ENCODE peak calls at places on chromosome 7, in five cellular contexts. X, C, O, Q and U are unnamed samples.

GRCh38 chr7:29987821-29988317 is 1.7 kb downstream of the SCRN1 start:
- DNase-seq in X (no peak), C (peak; percentile 81), O (no peak), Q (no peak), U (peak; percentile 79)

GRCh38 chr7:156147771-156148504 is 335.7 kb upstream of the SHH start:
- DNase-seq in X (no peak), C (no peak), O (no peak), Q (no peak), U (no peak)

GRCh38 chr7:155787171-155787851 is 25.0 kb downstream of the SHH start:
- DNase-seq in X (no peak), C (no peak), O (no peak), Q (no peak), U (no peak)

GRCh38 chr7:25852995-25853713 is 298.8 kb upstream of the NFE2L3 start:
- DNase-seq in X (no peak), C (no peak), O (no peak), Q (no peak), U (no peak)

GRCh38 chr7:41886257-41886905 is 183.5 kb upstream of the INHBA start:
- DNase-seq in X (peak; percentile 47), C (no peak), O (peak; percentile 20), Q (no peak), U (no peak)

GRCh38 chr7:119935418-119936025 is 337.5 kb upstream of the KCND2 start:
- DNase-seq in X (no peak), C (peak; percentile 18), O (no peak), Q (no peak), U (no peak)

GRCh38 chr7:14761506-14762296 is 140.8 kb downstream of the DGKB start:
- DNase-seq in X (peak; percentile 35), C (no peak), O (peak; percentile 78), Q (peak; percentile 38), U (peak; percentile 10)

GRCh38 chr7:110839866-110840265 is 251.1 kb upstream of the LRRN3 start:
- DNase-seq in X (no peak), C (no peak), O (peak; percentile 27), Q (peak; percentile 15), U (no peak)

GRCh38 chr7:31410265-31410664 is 69.7 kb upstream of the NEUROD6 start:
- DNase-seq in X (no peak), C (no peak), O (no peak), Q (no peak), U (no peak)

GRCh38 chr7:95867309-95867708 is 95.0 kb downstream of the DYNC1I1 start:
- DNase-seq in X (no peak), C (no peak), O (no peak), Q (no peak), U (no peak)

GRCh38 chr7:90236890-90237289 is 8.1 kb upstream of the CFAP69 start:
- DNase-seq in X (no peak), C (no peak), O (no peak), Q (no peak), U (no peak)

GRCh38 chr7:100371561-100372171 is 1.6 kb upstream of the PILRA start:
- DNase-seq in X (no peak), C (no peak), O (no peak), Q (no peak), U (no peak)

GRCh38 chr7:101308245-101309085 is 13.1 kb downstream of the IFT22 start:
- DNase-seq in X (peak; percentile 85), C (no peak), O (no peak), Q (peak; percentile 85), U (no peak)

GRCh38 chr7:141551080-141551772 is at the start of gene AGK:
- DNase-seq in X (peak; percentile 69), C (no peak), O (peak; percentile 78), Q (peak; percentile 71), U (no peak)

GRCh38 chr7:107945332-107945731 is 54.3 kb downstream of the DLD start:
- DNase-seq in X (no peak), C (no peak), O (no peak), Q (no peak), U (no peak)

GRCh38 chr7:139734395-139734794 is 43.4 kb downstream of the HIPK2 start:
- DNase-seq in X (peak; percentile 7), C (peak; percentile 41), O (peak; percentile 47), Q (no peak), U (peak; percentile 65)

GRCh38 chr7:55043691-55044090 is 24.9 kb downstream of the EGFR start:
- DNase-seq in X (no peak), C (no peak), O (no peak), Q (peak; percentile 73), U (no peak)

GRCh38 chr7:15686209-15686956 is at the start of gene MEOX2:
- DNase-seq in X (peak; percentile 44), C (no peak), O (peak; percentile 91), Q (peak; percentile 45), U (no peak)

GRCh38 chr7:151123485-151124204 is 37.4 kb downstream of the AGAP3 start:
- DNase-seq in X (peak; percentile 88), C (peak; percentile 78), O (peak; percentile 83), Q (peak; percentile 93), U (peak; percentile 31)
- H3K36me3 ChIP-seq in X (peaks cover 8% of the 10 kb centered on the region), C (no peaks in the 10 kb centered on the region), O (peaks cover 39% of the 10 kb centered on the region), Q (peaks cover 54% of the 10 kb centered on the region), U (peaks cover 6% of the 10 kb centered on the region)

GRCh38 chr7:116293633-116294032 is 83.3 kb downstream of the TES start:
- DNase-seq in X (no peak), C (no peak), O (no peak), Q (no peak), U (no peak)

GRCh38 chr7:116292381-116292780 is 82.0 kb downstream of the TES start:
- DNase-seq in X (no peak), C (no peak), O (no peak), Q (no peak), U (no peak)

GRCh38 chr7:116291937-116292336 is 81.6 kb downstream of the TES start:
- DNase-seq in X (no peak), C (no peak), O (no peak), Q (peak; percentile 33), U (no peak)

GRCh38 chr7:116293139-116293538 is 82.8 kb downstream of the TES start:
- DNase-seq in X (no peak), C (no peak), O (no peak), Q (no peak), U (no peak)

GRCh38 chr7:116290740-116291139 is 80.4 kb downstream of the TES start:
- DNase-seq in X (no peak), C (no peak), O (no peak), Q (no peak), U (no peak)
- TF ChIP-seq CTCF in X (no peak), C (peak; percentile 30), O (no peak), Q (no peak), U (no peak)

DNA sequence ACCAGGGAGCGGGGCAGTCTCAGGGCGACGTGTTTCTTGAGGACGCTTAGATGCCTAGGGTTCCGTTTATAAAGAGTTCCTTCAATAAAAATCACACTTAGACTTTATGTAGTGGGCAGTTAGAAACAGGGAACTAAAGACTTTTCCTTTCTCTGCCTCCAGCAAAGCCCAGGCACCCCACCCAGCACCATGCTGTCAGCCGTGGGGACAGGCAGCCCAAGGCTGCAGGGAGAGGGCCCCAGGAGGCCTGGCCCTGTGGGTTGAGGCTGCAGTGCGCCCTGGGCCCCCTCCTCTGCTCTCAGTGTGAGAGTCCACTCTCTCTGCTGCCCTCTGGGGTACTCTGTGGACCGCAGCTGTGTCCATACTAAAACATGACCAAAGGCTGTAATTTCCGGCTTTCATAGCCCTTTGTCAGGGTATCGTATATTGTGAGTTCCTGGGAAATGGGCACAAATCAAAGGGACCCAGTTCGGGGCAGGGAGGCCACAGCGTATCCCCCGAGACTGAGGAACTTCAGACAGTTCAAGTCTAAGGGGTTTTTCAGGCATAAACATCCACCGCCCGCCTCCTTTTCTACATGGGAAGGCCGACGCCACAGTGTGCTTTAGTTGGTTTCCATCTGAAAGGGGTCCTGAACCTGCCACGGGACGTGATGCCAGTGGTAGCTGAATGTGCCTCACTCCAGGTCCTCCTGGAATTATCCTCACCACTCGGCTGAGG is 59.7 kb downstream of the DNAJB6 start:
- DNase-seq in X (no peak), C (no peak), O (no peak), Q (no peak), U (no peak)
- H3K36me3 ChIP-seq in X (no peaks in the 10 kb centered on the region), C (peaks cover 2% of the 10 kb centered on the region), O (peaks cover 30% of the 10 kb centered on the region), Q (no peaks in the 10 kb centered on the region), U (no peaks in the 10 kb centered on the region)

GRCh38 chr7:85014936-85015335 is 171.9 kb downstream of the SEMA3D start:
- DNase-seq in X (no peak), C (no peak), O (no peak), Q (no peak), U (no peak)
- TF ChIP-seq CTCF in X (no peak), C (peak; percentile 18), O (no peak), Q (no peak), U (no peak)

GRCh38 chr7:44108768-44109750 is 4.9 kb downstream of the AEBP1 start:
- DNase-seq in X (no peak), C (no peak), O (no peak), Q (no peak), U (no peak)

GRCh38 chr7:44105832-44106231 is 1.7 kb downstream of the AEBP1 start:
- DNase-seq in X (no peak), C (no peak), O (no peak), Q (no peak), U (no peak)

GRCh38 chr7:44107961-44108767 is 4.0 kb downstream of the AEBP1 start:
- DNase-seq in X (no peak), C (no peak), O (no peak), Q (no peak), U (no peak)

GRCh38 chr7:44106311-44107065 is 2.3 kb downstream of the AEBP1 start:
- DNase-seq in X (no peak), C (no peak), O (no peak), Q (no peak), U (no peak)

DNA sequence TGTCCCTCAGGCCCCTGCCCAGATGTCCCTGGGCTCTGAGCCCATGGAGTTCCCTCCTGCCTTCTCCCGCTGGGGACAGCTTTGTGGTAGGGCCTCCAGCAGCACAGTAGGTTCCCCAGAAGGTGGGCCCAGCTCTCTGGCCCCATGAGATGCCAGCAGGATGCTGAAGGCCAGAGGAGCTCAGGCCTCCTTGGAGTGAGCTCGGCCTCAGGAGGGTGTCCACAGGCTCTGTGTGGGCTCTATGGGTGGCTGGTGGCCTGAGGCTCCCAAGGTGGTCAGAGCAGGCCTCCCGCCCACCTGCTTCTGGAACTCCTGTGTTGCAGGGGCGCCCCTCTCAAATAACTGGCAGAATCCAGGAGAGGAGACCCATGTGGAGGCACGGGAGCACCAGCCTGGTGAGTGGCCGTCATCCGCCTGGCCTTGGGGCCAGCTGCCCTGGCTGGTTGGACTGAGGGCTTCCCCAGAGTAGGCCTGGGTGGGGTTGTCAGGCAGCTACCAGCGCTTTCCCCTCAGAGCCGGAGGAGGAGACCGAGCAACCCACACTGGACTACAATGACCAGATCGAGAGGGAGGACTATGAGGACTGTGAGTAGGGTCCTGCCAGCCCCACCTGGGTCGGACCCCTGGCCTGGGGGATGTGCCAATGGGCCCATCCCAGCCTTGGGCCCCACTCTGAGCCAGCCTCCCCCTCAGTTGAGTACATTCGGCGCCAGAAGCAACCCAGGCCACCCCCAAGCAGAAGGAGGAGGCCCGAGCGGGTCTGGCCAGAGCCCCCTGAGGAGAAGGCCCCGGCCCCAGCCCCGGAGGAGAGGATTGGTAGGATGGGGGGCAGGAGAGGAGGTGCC is 3.2 kb downstream of the AEBP1 start:
- DNase-seq in X (no peak), C (no peak), O (no peak), Q (no peak), U (no peak)
- H3K36me3 ChIP-seq in X (no peaks in the 10 kb centered on the region), C (no peaks in the 10 kb centered on the region), O (no peaks in the 10 kb centered on the region), Q (no peaks in the 10 kb centered on the region), U (peaks cover 5% of the 10 kb centered on the region)